ENCODE peak calls at places on chromosomes 16 and 17, in six cellular contexts. C is AG04449, K is tibial artery, V is tibial nerve, Q is cardiac fibroblast, F is fibroblast of pulmonary artery. A is an unnamed sample.

GRCh38 chr16:66028505-66029216 is 337.8 kb upstream of the CDH5 start:
- DNase-seq in F (peak), Q (peak), K (no peak), V (peak), C (peak), A (peak)

GRCh38 chr16:67466581-67466980 is 14.4 kb downstream of the ATP6V0D1 start:
- DNase-seq in C (no peak), F (no peak), K (no peak), Q (no peak), V (no peak), A (no peak)

GRCh38 chr16:67092227-67092626 is 17.5 kb upstream of the PHAF1 start:
- DNase-seq in F (peak), Q (peak), V (no peak), C (peak), K (no peak), A (peak)

GRCh38 chr17:21199311-21199710 is 14.7 kb downstream of the TMEM11 start:
- DNase-seq in K (no peak), V (no peak), C (no peak), F (peak), Q (peak), A (peak)

GRCh38 chr16:27780468-27781194 is 230.7 kb downstream of the KATNIP start:
- DNase-seq in F (no peak), V (no peak), C (no peak), Q (no peak), K (no peak), A (peak)

GRCh38 chr17:12680407-12680897 is 14.8 kb downstream of the MYOCD start:
- DNase-seq in F (no peak), C (no peak), V (no peak), K (no peak), Q (no peak), A (no peak)

GRCh38 chr17:75681289-75681688 is 14.2 kb downstream of the SAP30BP start:
- DNase-seq in C (no peak), F (no peak), Q (peak), V (no peak), K (no peak), A (peak)

GRCh38 chr16:72203401-72203800 is 31.4 kb upstream of the PMFBP1 start:
- DNase-seq in V (peak), Q (peak), K (peak), C (no peak), F (peak), A (peak)

GRCh38 chr16:8675183-8676159 is 1.1 kb downstream of the ABAT start:
- DNase-seq in F (no peak), C (no peak), K (no peak), V (no peak), Q (no peak), A (no peak)

GRCh38 chr16:69100046-69100765 is 5.2 kb upstream of the HAS3 start:
- DNase-seq in V (no peak), K (no peak), Q (no peak), C (no peak), F (no peak), A (no peak)

GRCh38 chr17:1060991-1061390 is 64.1 kb downstream of the TIMM22 start:
- DNase-seq in F (peak), Q (peak), V (no peak), C (peak), K (peak), A (peak)

GRCh38 chr17:34259151-34259550 is 4.1 kb downstream of the CCL2 start:
- DNase-seq in C (no peak), K (no peak), Q (peak), F (peak), V (no peak), A (peak)

GRCh38 chr16:67459066-67459857 is 21.7 kb downstream of the ATP6V0D1 start:
- DNase-seq in K (no peak), F (no peak), V (no peak), Q (no peak), C (no peak), A (no peak)

GRCh38 chr16:85650864-85651811 is 37.6 kb downstream of the GINS2 start:
- DNase-seq in C (no peak), V (no peak), Q (no peak), K (no peak), F (no peak), A (no peak)

GRCh38 chr16:4261557-4262172 is 11.2 kb downstream of the TFAP4 start:
- DNase-seq in C (no peak), Q (peak), F (peak), K (no peak), V (no peak), A (peak)

GRCh38 chr16:81460075-81460474 is 15.5 kb downstream of the CMIP start:
- DNase-seq in C (no peak), V (no peak), F (no peak), Q (no peak), K (no peak), A (no peak)

GRCh38 chr16:63461248-63461841 is 1425.1 kb upstream of the CDH8 start:
- DNase-seq in C (peak), F (peak), Q (peak), K (no peak), V (peak), A (peak)

GRCh38 chr17:304461-304860 is 48.1 kb downstream of the RPH3AL start:
- DNase-seq in K (no peak), Q (no peak), V (no peak), F (no peak), C (no peak), A (no peak)

GRCh38 chr16:1003551-1004347 is 22.2 kb downstream of the SOX8 start:
- DNase-seq in F (no peak), K (no peak), C (no peak), Q (no peak), V (no peak), A (peak)

GRCh38 chr17:1961187-1961586 is 63.9 kb downstream of the RTN4RL1 start:
- DNase-seq in V (no peak), Q (no peak), C (no peak), K (no peak), F (no peak), A (no peak)

GRCh38 chr16:19436540-19436939 is 18.9 kb downstream of the TMC5 start:
- DNase-seq in V (no peak), F (no peak), C (no peak), K (no peak), Q (no peak), A (no peak)

GRCh38 chr16:48300391-48300856 is 53.1 kb upstream of the ABCC11 start:
- DNase-seq in C (no peak), V (peak), K (no peak), Q (peak), F (peak), A (peak)

GRCh38 chr17:33220031-33220430 is 73.1 kb downstream of the ASIC2 start:
- DNase-seq in K (no peak), V (no peak), C (no peak), F (no peak), Q (no peak), A (no peak)

GRCh38 chr17:60145006-60145935 is 4.5 kb upstream of the CA4 start:
- DNase-seq in Q (no peak), K (no peak), V (no peak), C (no peak), F (peak), A (no peak)

GRCh38 chr17:21286066-21286770 is 1.7 kb downstream of the MAP2K3 start:
- DNase-seq in Q (peak), V (peak), C (peak), F (peak), K (peak), A (peak)

GRCh38 chr17:42819939-42820535 is 4.0 kb downstream of the BECN1 start:
- DNase-seq in V (no peak), K (no peak), C (no peak), F (peak), Q (peak), A (peak)

GRCh38 chr17:66040402-66040801 is 151.5 kb downstream of the CEP112 start:
- DNase-seq in K (no peak), Q (no peak), F (no peak), C (no peak), V (no peak), A (no peak)

GRCh38 chr16:81860867-81861266 is 81.8 kb downstream of the PLCG2 start:
- DNase-seq in Q (no peak), K (no peak), V (no peak), C (no peak), F (no peak), A (no peak)

GRCh38 chr17:3813171-3813570 is 12.2 kb upstream of the ITGAE start:
- DNase-seq in V (no peak), F (no peak), K (no peak), Q (no peak), C (no peak), A (no peak)

GRCh38 chr17:7717756-7718350 is 309 bp downstream of the DNAH2 start:
- DNase-seq in K (no peak), V (no peak), Q (no peak), C (no peak), F (peak), A (no peak)
- TF ChIP-seq CTCF in K (no peak), V (no peak), Q (no peak), C (no peak), F (no peak), A (no peak)

GRCh38 chr17:7589891-7590611 is at the start of gene SOX15:
- DNase-seq in F (no peak), V (no peak), Q (peak), K (no peak), C (no peak), A (no peak)
- H3K4me3 ChIP-seq in F (no peak), V (peak), Q (no peak), K (peak), C (peak), A (no peak)

GRCh38 chr16:62036101-62036806 is at the start of gene CDH8:
- DNase-seq in F (no peak), V (no peak), K (no peak), C (no peak), Q (peak), A (no peak)

GRCh38 chr16:62036807-62037135 is 533 bp upstream of the CDH8 start:
- DNase-seq in K (no peak), C (no peak), Q (no peak), V (no peak), F (no peak), A (no peak)

GRCh38 chr16:62034236-62035114 is 1.8 kb downstream of the CDH8 start:
- DNase-seq in V (no peak), C (no peak), K (no peak), Q (no peak), F (no peak), A (no peak)

GRCh38 chr16:62033065-62033464 is 3.2 kb downstream of the CDH8 start:
- DNase-seq in V (no peak), Q (no peak), C (no peak), K (no peak), F (no peak), A (no peak)

GRCh38 chr16:62035115-62036092 is 834 bp downstream of the CDH8 start:
- DNase-seq in K (peak), Q (peak), V (no peak), C (no peak), F (no peak), A (no peak)
- TF ChIP-seq CTCF in K (no peak), Q (no peak), V (no peak), C (no peak), F (no peak), A (no peak)

GRCh38 chr16:24609417-24609739 is 70.0 kb downstream of the RBBP6 start:
- DNase-seq in V (no peak), K (no peak), C (no peak), Q (peak), F (no peak), A (no peak)
- H3K4me3 ChIP-seq in V (no peak), K (no peak), C (no peak), Q (peak), F (no peak), A (no peak)

GRCh38 chr17:58136669-58137279 is 11.4 kb upstream of the OR4D1 start:
- DNase-seq in C (no peak), V (no peak), F (no peak), Q (peak), K (no peak), A (no peak)
- TF ChIP-seq CTCF in C (peak), V (no peak), F (peak), Q (peak), K (no peak), A (peak)

GRCh38 chr17:63960430-63960829 is 12.3 kb downstream of the SCN4A start:
- DNase-seq in V (no peak), K (no peak), C (no peak), Q (no peak), F (no peak), A (no peak)

GRCh38 chr17:63962298-63962744 is 10.4 kb downstream of the SCN4A start:
- DNase-seq in F (no peak), K (no peak), Q (no peak), V (no peak), C (no peak), A (no peak)

GRCh38 chr17:63960006-63960405 is 12.7 kb downstream of the SCN4A start:
- DNase-seq in C (no peak), Q (no peak), F (no peak), V (no peak), K (no peak), A (no peak)

GRCh38 chr17:63963123-63963522 is 9.6 kb downstream of the SCN4A start:
- DNase-seq in C (no peak), K (no peak), F (no peak), V (no peak), Q (no peak), A (no peak)

GRCh38 chr17:63961355-63962207 is 11.1 kb downstream of the SCN4A start:
- DNase-seq in K (peak), V (peak), F (peak), Q (peak), C (no peak), A (peak)
- H3K4me3 ChIP-seq in K (peak), V (no peak), F (no peak), Q (no peak), C (no peak), A (peak)

GRCh38 chr16:77373726-77374125 is 61.1 kb downstream of the ADAMTS18 start:
- DNase-seq in F (no peak), C (no peak), Q (no peak), V (no peak), K (no peak), A (no peak)

GRCh38 chr16:77375396-77375795 is 59.4 kb downstream of the ADAMTS18 start:
- DNase-seq in K (no peak), Q (no peak), V (no peak), F (no peak), C (no peak), A (no peak)

GRCh38 chr16:77374384-77374783 is 60.5 kb downstream of the ADAMTS18 start:
- DNase-seq in V (no peak), Q (no peak), F (no peak), C (no peak), K (no peak), A (no peak)

DNA sequence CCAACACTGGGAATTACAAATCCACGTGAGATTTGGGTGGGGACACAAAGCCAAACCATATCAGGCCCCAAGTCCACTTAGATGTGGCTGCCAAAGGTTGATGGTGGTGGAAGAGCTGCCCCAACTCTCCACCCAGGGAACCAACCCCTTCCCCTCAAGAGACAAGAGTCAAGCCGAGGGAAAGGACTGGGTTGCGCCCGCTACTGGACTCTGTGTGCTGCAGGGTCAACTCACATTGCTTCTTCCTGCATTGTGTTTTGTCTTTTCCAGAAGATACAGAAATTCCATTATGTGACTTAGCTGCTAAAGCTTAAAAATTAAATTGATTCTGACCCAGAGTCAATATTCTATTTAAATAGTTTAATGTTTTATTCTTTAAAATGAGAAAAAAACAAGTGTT is 58.5 kb downstream of the ADAMTS18 start:
- DNase-seq in F (no peak), Q (no peak), V (no peak), K (no peak), C (no peak), A (peak)
- TF ChIP-seq CTCF in F (peak), Q (peak), V (no peak), K (no peak), C (peak), A (peak)

GRCh38 chr17:47665655-47666054 is 15.9 kb downstream of the KPNB1 start:
- DNase-seq in C (no peak), K (no peak), V (no peak), Q (peak), F (peak), A (peak)
- H3K4me3 ChIP-seq in C (no peak), K (no peak), V (no peak), Q (no peak), F (no peak), A (no peak)

A was measured in fibroblast of mammary gland.